ENCODE peak calls at places on chromosome 7, in four cellular contexts. H is activated naive CD4-positive, alpha-beta T cell treated with Interleukin-2 at 50 U/mL for 16 hours; S is BJ; P is Right ventricle myocardium superior. O is an unnamed sample.
A peak's percentile ranks its signal among the peaks of the same experiment; 100 is the strongest.

GRCh38 chr7:47253650-47254080 is 328.2 kb downstream of the TNS3 start:
- DNase-seq in H (no peak), S (no peak), P (peak; percentile 61), O (peak; percentile 15)

GRCh38 chr7:91082854-91083495 is 181.3 kb upstream of the FZD1 start:
- DNase-seq in H (no peak), S (no peak), P (no peak), O (no peak)

GRCh38 chr7:150962743-150963399 is 15.2 kb downstream of the KCNH2 start:
- DNase-seq in H (peak; percentile 62), S (no peak), P (peak; percentile 77), O (peak; percentile 69)

GRCh38 chr7:85103352-85103751 is 83.5 kb downstream of the SEMA3D start:
- DNase-seq in H (no peak), S (no peak), P (peak; percentile 48), O (no peak)

GRCh38 chr7:8443871-8444756 is 10.7 kb downstream of the NXPH1 start:
- DNase-seq in H (no peak), S (no peak), P (no peak), O (peak; percentile 69)

GRCh38 chr7:70132802-70133201 is 534.5 kb downstream of the AUTS2 start:
- DNase-seq in H (no peak), S (no peak), P (no peak), O (no peak)

GRCh38 chr7:8823486-8823885 is 390.1 kb downstream of the NXPH1 start:
- DNase-seq in H (no peak), S (no peak), P (no peak), O (no peak)

GRCh38 chr7:150444674-150445365 is 5.6 kb upstream of the GIMAP8 start:
- DNase-seq in H (no peak), S (no peak), P (no peak), O (no peak)

GRCh38 chr7:92595281-92595680 is 5.1 kb upstream of the FAM133B start:
- DNase-seq in H (no peak), S (peak; percentile 81), P (no peak), O (no peak)

GRCh38 chr7:93365341-93365740 is 133.2 kb downstream of the VPS50 start:
- DNase-seq in H (no peak), S (no peak), P (no peak), O (no peak)

O was measured in endothelial cell.